ENCODE peak calls at places on chromosomes 5 and 9, in four cellular contexts. V is choroid plexus epithelial cell, J is natural killer cell, F is GM06990. Q is an unnamed sample.

GRCh38 chr5:34957857-34958690 is 28.7 kb downstream of the DNAJC21 start:
- DNase-seq in V (peak), J (no peak), F (no peak), Q (no peak)

GRCh38 chr5:153496835-153497234 is 6.4 kb downstream of the GRIA1 start:
- DNase-seq in V (peak), J (no peak), F (no peak), Q (no peak)

GRCh38 chr5:112885001-112885400 is 23.9 kb downstream of the SRP19 start:
- DNase-seq in V (no peak), J (no peak), F (no peak), Q (no peak)

GRCh38 chr5:155700333-155700732 is 626.6 kb upstream of the SGCD start:
- DNase-seq in V (no peak), J (no peak), F (no peak), Q (no peak)

GRCh38 chr5:34758514-34758913 is 80.5 kb upstream of the TTC23L start:
- DNase-seq in V (no peak), J (no peak), F (no peak), Q (no peak)

GRCh38 chr5:177271113-177271512 is 32.4 kb downstream of the RAB24 start:
- DNase-seq in V (peak), J (no peak), F (no peak), Q (no peak)

GRCh38 chr5:170228756-170229459 is 3.9 kb upstream of the C5orf58 start:
- DNase-seq in V (no peak), J (no peak), F (no peak), Q (no peak)

GRCh38 chr9:135726138-135726853 is 24.3 kb downstream of the KCNT1 start:
- DNase-seq in V (no peak), J (no peak), F (no peak), Q (no peak)

GRCh38 chr9:111272571-111272970 is 57.5 kb downstream of the OR2K2 start:
- DNase-seq in V (no peak), J (no peak), F (no peak), Q (no peak)

GRCh38 chr5:34923694-34924461 is 5.5 kb upstream of the DNAJC21 start:
- DNase-seq in V (peak), J (no peak), F (no peak), Q (no peak)

GRCh38 chr9:115229496-115229895 is 111.5 kb upstream of the TNC start:
- DNase-seq in V (peak), J (no peak), F (no peak), Q (no peak)

GRCh38 chr5:74761241-74761640 is 5.7 kb downstream of the GFM2 start:
- DNase-seq in V (no peak), J (no peak), F (no peak), Q (no peak)

GRCh38 chr9:111974092-111974681 is 77.6 kb downstream of the UGCG start:
- DNase-seq in V (peak), J (no peak), F (no peak), Q (no peak)

GRCh38 chr5:62569466-62569865 is 9.2 kb upstream of the LRRC70 start:
- DNase-seq in V (peak), J (no peak), F (no peak), Q (no peak)

GRCh38 chr9:114308361-114308950 is 14.4 kb upstream of the ORM1 start:
- DNase-seq in V (no peak), J (peak), F (no peak), Q (peak)

GRCh38 chr5:92119110-92119509 is 736.0 kb upstream of the ARRDC3 start:
- DNase-seq in V (no peak), J (no peak), F (no peak), Q (no peak)

GRCh38 chr9:133187561-133188005 is 21.5 kb downstream of the OBP2B start:
- DNase-seq in V (no peak), J (no peak), F (no peak), Q (no peak)

GRCh38 chr5:95901676-95902646 is 59.7 kb downstream of the ELL2 start:
- DNase-seq in V (peak), J (no peak), F (no peak), Q (no peak)

GRCh38 chr5:54719384-54720306 is 202.1 kb downstream of the SNX18 start:
- DNase-seq in V (peak), J (no peak), F (no peak), Q (no peak)

GRCh38 chr5:97528941-97529340 is 345.9 kb upstream of the RIOK2 start:
- DNase-seq in V (peak), J (no peak), F (no peak), Q (no peak)

GRCh38 chr9:121281614-121282291 is 13.8 kb downstream of the GSN start:
- DNase-seq in V (peak), J (no peak), F (no peak), Q (no peak)

GRCh38 chr9:69009708-69010107 is 4.2 kb downstream of the PRKACG start:
- DNase-seq in V (no peak), J (no peak), F (no peak), Q (no peak)

GRCh38 chr5:68268363-68269130 is 53.0 kb downstream of the PIK3R1 start:
- DNase-seq in V (no peak), J (no peak), F (no peak), Q (no peak)

GRCh38 chr9:137150485-137151060 is 11.6 kb downstream of the GRIN1 start:
- DNase-seq in V (no peak), J (no peak), F (peak), Q (peak)

GRCh38 chr5:1204693-1205242 is 3.4 kb downstream of the SLC6A19 start:
- DNase-seq in V (peak), J (no peak), F (no peak), Q (no peak)

GRCh38 chr9:31608881-31609280 is 775.6 kb upstream of the ACO1 start:
- DNase-seq in V (no peak), J (no peak), F (no peak), Q (no peak)

GRCh38 chr9:97714435-97714834 is 17.3 kb upstream of the XPA start:
- DNase-seq in V (peak), J (no peak), F (no peak), Q (no peak)

GRCh38 chr9:32468740-32469139 is 57.3 kb downstream of the RIGI start:
- DNase-seq in V (no peak), J (no peak), F (no peak), Q (no peak)

GRCh38 chr9:115604831-115605483 is 487.0 kb upstream of the TNC start:
- DNase-seq in V (peak), J (no peak), F (no peak), Q (no peak)

GRCh38 chr9:20479419-20480155 is 142.7 kb downstream of the MLLT3 start:
- DNase-seq in V (peak), J (no peak), F (peak), Q (no peak)

GRCh38 chr9:20477940-20478620 is 144.2 kb downstream of the MLLT3 start:
- DNase-seq in V (peak), J (no peak), F (no peak), Q (no peak)

GRCh38 chr9:20481437-20481836 is 140.9 kb downstream of the MLLT3 start:
- DNase-seq in V (no peak), J (no peak), F (no peak), Q (no peak)

GRCh38 chr9:20476912-20477311 is 145.4 kb downstream of the MLLT3 start:
- DNase-seq in V (peak), J (no peak), F (no peak), Q (no peak)

DNA sequence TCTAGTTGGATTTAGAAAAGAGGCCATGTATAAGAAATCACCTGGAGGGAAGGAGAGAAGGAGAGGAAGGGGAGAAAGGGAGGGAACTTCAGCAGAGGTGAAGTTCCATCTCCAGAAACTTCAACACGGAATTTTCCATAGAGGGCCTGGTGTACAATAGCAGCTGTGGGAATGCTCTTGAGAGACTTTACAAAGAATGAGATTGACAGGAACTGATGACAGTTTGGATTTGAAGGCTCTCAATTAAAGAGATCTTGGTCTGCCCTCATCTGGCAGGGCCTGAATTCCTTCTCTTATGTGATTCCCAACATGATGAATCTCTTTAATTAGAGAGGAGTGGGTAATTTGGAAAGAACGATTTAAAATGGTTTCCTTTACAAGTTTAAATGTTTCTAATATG is 143.5 kb downstream of the MLLT3 start:
- DNase-seq in V (no peak), J (no peak), F (no peak), Q (no peak)
- TF ChIP-seq CTCF in V (no peak), J (no peak), F (no peak), Q (no peak)

GRCh38 chr9:107158321-107158720 is 124.8 kb upstream of the RAD23B start:
- DNase-seq in V (peak), J (no peak), F (no peak), Q (no peak)

GRCh38 chr9:107161338-107161737 is 121.7 kb upstream of the RAD23B start:
- DNase-seq in V (no peak), J (no peak), F (no peak), Q (no peak)

GRCh38 chr9:107163370-107163769 is 119.7 kb upstream of the RAD23B start:
- DNase-seq in V (no peak), J (no peak), F (no peak), Q (no peak)
- TF ChIP-seq CTCF in V (no peak), J (no peak), F (no peak), Q (no peak)

GRCh38 chr5:173689713-173690360 is 73.4 kb upstream of the BOD1 start:
- DNase-seq in V (peak), J (no peak), F (peak), Q (no peak)
- TF ChIP-seq CTCF in V (peak), J (no peak), F (no peak), Q (no peak)

GRCh38 chr5:141475625-141476131 is at the start of gene PCDHGC3:
- DNase-seq in V (peak), J (no peak), F (peak), Q (no peak)
- TF ChIP-seq CTCF in V (peak), J (no peak), F (peak), Q (no peak)